ENCODE peak calls at places on chromosomes 13 and 19, in five cellular contexts. Y is neural progenitor cell, Q is hepatocyte, H is astrocyte, B is fibroblast of lung. I is an unnamed sample.

GRCh38 chr19:4589579-4590410 is 30.3 kb upstream of the SEMA6B start:
- DNase-seq in Y (peak; percentile 34), Q (peak; percentile 53), H (no peak), B (no peak), I (no peak)

GRCh38 chr13:106426909-106427308 is 108.6 kb downstream of the EFNB2 start:
- DNase-seq in Y (no peak), Q (no peak), H (no peak), B (no peak), I (no peak)

GRCh38 chr13:111953546-111954178 is 113.3 kb upstream of the SOX1 start:
- DNase-seq in Y (no peak), Q (no peak), H (no peak), B (no peak), I (no peak)

GRCh38 chr19:52603558-52604207 is 33.6 kb downstream of the ZNF701 start:
- DNase-seq in Y (no peak), Q (no peak), H (peak; percentile 12), B (peak; percentile 57), I (no peak)

GRCh38 chr13:75666646-75667351 is 30.7 kb downstream of the LMO7 start:
- DNase-seq in Y (no peak), Q (no peak), H (peak; percentile 70), B (peak; percentile 57), I (no peak)

GRCh38 chr13:23724196-23724970 is 154.2 kb downstream of the TNFRSF19 start:
- DNase-seq in Y (no peak), Q (no peak), H (no peak), B (no peak), I (no peak)

GRCh38 chr13:111114362-111115050 is 604 bp upstream of the ARHGEF7 start:
- DNase-seq in Y (peak; percentile 53), Q (peak; percentile 64), H (peak; percentile 20), B (peak; percentile 36), I (no peak)

GRCh38 chr13:28204690-28205443 is 66.5 kb downstream of the PAN3 start:
- DNase-seq in Y (no peak), Q (no peak), H (no peak), B (no peak), I (no peak)

GRCh38 chr19:36006955-36007354 is 1.7 kb downstream of the SYNE4 start:
- DNase-seq in Y (no peak), Q (no peak), H (no peak), B (no peak), I (no peak)

GRCh38 chr19:46015961-46016425 is 6.9 kb downstream of the PGLYRP1 start:
- DNase-seq in Y (peak; percentile 68), Q (no peak), H (no peak), B (no peak), I (peak; percentile 35)

GRCh38 chr19:28388988-28389387 is 824.0 kb downstream of the UQCRFS1 start:
- DNase-seq in Y (no peak), Q (no peak), H (no peak), B (no peak), I (no peak)

GRCh38 chr13:33797622-33798021 is 20.3 kb upstream of the RFC3 start:
- DNase-seq in Y (no peak), Q (no peak), H (peak; percentile 36), B (peak; percentile 36), I (no peak)

GRCh38 chr13:98289339-98289935 is 112.4 kb upstream of the RNF113B start:
- DNase-seq in Y (no peak), Q (no peak), H (no peak), B (no peak), I (no peak)

GRCh38 chr13:44451109-44451508 is 77.5 kb downstream of the SERP2 start:
- DNase-seq in Y (no peak), Q (no peak), H (no peak), B (peak; percentile 44), I (no peak)

GRCh38 chr19:10352764-10353671 is 13.6 kb upstream of the ICAM3 start:
- DNase-seq in Y (peak; percentile 95), Q (peak; percentile 85), H (no peak), B (peak; percentile 49), I (no peak)

GRCh38 chr13:84430015-84430414 is 547.7 kb upstream of the SLITRK1 start:
- DNase-seq in Y (no peak), Q (no peak), H (peak; percentile 86), B (no peak), I (no peak)

GRCh38 chr13:74929436-74929835 is 552.5 kb downstream of the TBC1D4 start:
- DNase-seq in Y (no peak), Q (no peak), H (no peak), B (peak; percentile 33), I (no peak)

GRCh38 chr13:112768795-112769411 is 79.1 kb downstream of the ATP11A start:
- DNase-seq in Y (no peak), Q (no peak), H (no peak), B (no peak), I (no peak)

GRCh38 chr19:3048190-3048533 is 14.1 kb downstream of the TLE5 start:
- DNase-seq in Y (no peak), Q (no peak), H (no peak), B (no peak), I (no peak)

GRCh38 chr13:66560189-66560588 is 669.9 kb downstream of the PCDH9 start:
- DNase-seq in Y (no peak), Q (no peak), H (no peak), B (no peak), I (peak; percentile 35)

GRCh38 chr13:97273341-97273831 is 51.3 kb downstream of the MBNL2 start:
- DNase-seq in Y (no peak), Q (no peak), H (no peak), B (no peak), I (no peak)

GRCh38 chr13:102846261-102847015 is 606 bp downstream of the ERCC5 start:
- DNase-seq in Y (peak; percentile 33), Q (peak; percentile 55), H (peak; percentile 18), B (peak; percentile 41), I (peak; percentile 66)

GRCh38 chr13:42355118-42355840 is 83.3 kb downstream of the AKAP11 start:
- DNase-seq in Y (peak; percentile 0), Q (no peak), H (no peak), B (no peak), I (peak; percentile 13)

GRCh38 chr13:24997367-24997967 is 98.5 kb upstream of the PABPC3 start:
- DNase-seq in Y (peak; percentile 46), Q (peak; percentile 66), H (no peak), B (peak; percentile 45), I (peak; percentile 67)

GRCh38 chr19:2867025-2867991 is at the start of gene ZNF556:
- DNase-seq in Y (no peak), Q (no peak), H (no peak), B (no peak), I (peak; percentile 33)

GRCh38 chr13:60370343-60370742 is 26.7 kb upstream of the TDRD3 start:
- DNase-seq in Y (no peak), Q (no peak), H (no peak), B (no peak), I (no peak)

GRCh38 chr13:72853000-72853399 is 71.1 kb downstream of the PIBF1 start:
- DNase-seq in Y (no peak), Q (no peak), H (peak; percentile 2), B (no peak), I (no peak)

GRCh38 chr19:35859414-35859813 is 2.7 kb downstream of the KIRREL2 start:
- DNase-seq in Y (no peak), Q (no peak), H (no peak), B (no peak), I (no peak)

GRCh38 chr13:35475131-35475959 is 1.1 kb downstream of the MAB21L1 start:
- DNase-seq in Y (peak; percentile 66), Q (peak; percentile 17), H (peak; percentile 26), B (peak; percentile 41), I (peak; percentile 9)

GRCh38 chr19:38831142-38831605 is 420 bp downstream of the ECH1 start:
- DNase-seq in Y (peak; percentile 56), Q (peak; percentile 80), H (peak; percentile 96), B (peak; percentile 94), I (no peak)

GRCh38 chr13:52414963-52415362 is 9.0 kb upstream of the THSD1 start:
- DNase-seq in Y (no peak), Q (no peak), H (peak; percentile 69), B (peak; percentile 48), I (no peak)

GRCh38 chr13:88729605-88730004 is 1058.4 kb downstream of the SLITRK5 start:
- DNase-seq in Y (no peak), Q (no peak), H (no peak), B (no peak), I (no peak)
- H3K4me3 ChIP-seq in Y (no peak overlapping the region), Q (no peak overlapping the region), H (no peak overlapping the region), B (no peak overlapping the region), I (no peak overlapping the region)

DNA sequence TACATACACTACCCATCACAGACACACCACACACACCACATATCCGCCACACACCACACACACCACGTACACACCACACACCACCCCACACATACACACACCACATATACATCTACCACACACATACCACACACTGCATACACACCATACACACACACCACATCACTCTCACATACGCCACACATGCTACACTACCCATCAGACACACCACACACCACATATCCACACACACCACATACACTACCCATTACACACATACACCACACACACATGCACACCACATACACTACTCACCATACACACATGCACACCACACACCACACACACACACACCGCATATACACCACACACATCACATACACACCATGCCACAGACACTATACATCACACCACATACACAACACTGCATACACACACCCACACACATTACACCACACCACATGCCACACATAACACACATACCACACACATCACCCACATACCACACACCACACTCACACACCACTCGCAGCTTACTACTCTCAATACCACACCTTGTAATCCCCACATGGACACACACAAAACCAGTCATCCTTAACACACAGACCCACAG is 9.5 kb downstream of the ERFL start:
- DNase-seq in Y (no peak), Q (no peak), H (peak; percentile 59), B (no peak), I (no peak)
- TF ChIP-seq EZH2 in Y (no peak), Q (no peak), H (no peak), B (no peak), I (no peak)

GRCh38 chr19:1491849-1492170 is 829 bp downstream of the REEP6 start:
- DNase-seq in Y (no peak), Q (no peak), H (no peak), B (no peak), I (no peak)
- H3K4me3 ChIP-seq in Y (peak overlapping the region; percentile 56), Q (peak overlapping the region; percentile 23), H (no peak overlapping the region), B (no peak overlapping the region), I (peak overlapping the region; percentile 48)

GRCh38 chr19:45003485-45003884 is 2.2 kb downstream of the RELB start:
- DNase-seq in Y (no peak), Q (no peak), H (no peak), B (no peak), I (no peak)

GRCh38 chr19:45005787-45006186 is 4.5 kb downstream of the RELB start:
- DNase-seq in Y (no peak), Q (no peak), H (no peak), B (no peak), I (no peak)

GRCh38 chr19:44998025-44998424 is 3.2 kb upstream of the RELB start:
- DNase-seq in Y (no peak), Q (no peak), H (no peak), B (no peak), I (no peak)

DNA sequence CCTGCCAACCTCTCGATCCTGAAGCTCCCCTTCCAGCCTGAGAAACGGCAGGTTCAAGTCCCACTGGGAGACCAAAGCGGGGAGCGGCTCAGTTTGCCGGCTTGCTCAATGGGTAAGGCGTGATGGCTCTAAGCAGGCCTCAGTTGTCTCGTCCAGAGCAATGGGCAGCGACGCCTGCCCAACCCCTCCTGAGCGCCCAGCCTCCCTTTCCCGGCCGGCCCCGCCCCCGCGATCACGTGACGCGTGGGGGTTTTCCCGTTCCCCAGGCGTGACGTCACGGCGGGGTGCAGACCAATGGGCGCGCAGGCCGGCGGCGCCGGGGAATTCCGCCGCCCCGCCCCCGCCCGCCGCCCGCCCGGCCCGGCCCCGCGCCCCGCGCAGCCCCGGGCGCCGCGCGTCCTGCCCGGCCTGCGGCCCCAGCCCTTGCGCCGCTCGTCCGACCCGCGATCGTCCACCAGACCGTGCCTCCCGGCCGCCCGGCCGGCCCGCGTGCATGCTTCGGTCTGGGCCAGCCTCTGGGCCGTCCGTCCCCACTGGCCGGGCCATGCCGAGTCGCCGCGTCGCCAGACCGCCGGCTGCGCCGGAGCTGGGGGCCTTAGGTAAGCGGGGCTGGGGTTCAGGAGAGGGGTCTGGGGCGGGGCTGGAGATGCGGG is at the start of gene RELB:
- DNase-seq in Y (peak; percentile 98), Q (peak; percentile 97), H (peak; percentile 57), B (peak; percentile 84), I (peak; percentile 93)
- TF ChIP-seq EZH2 in Y (no peak), Q (no peak), H (no peak), B (no peak), I (no peak)

I was measured in A673.